ENCODE peak calls at places on chromosomes 4 and X, in five cellular contexts. One of them, this sample, is unnamed.
A peak's percentile ranks its signal among the peaks of the same experiment; 100 is the strongest.

GRCh38 chr4:143514432-143514831 is 930 bp downstream of the SMARCA5 start:
- DNase-seq in endothelial cell of umbilical vein: peak; percentile 74
- DNase-seq in sigmoid colon: peak; percentile 81
- DNase-seq in spleen: peak; percentile 86
- DNase-seq in SK-N-SH: peak; percentile 49
- DNase-seq in this sample: peak; percentile 49

GRCh38 chrX:15497865-15498264 is 2.7 kb upstream of the BMX start:
- DNase-seq in endothelial cell of umbilical vein: peak; percentile 79
- DNase-seq in sigmoid colon: no peak
- DNase-seq in spleen: no peak
- DNase-seq in SK-N-SH: peak; percentile 72
- DNase-seq in this sample: no peak

GRCh38 chr4:91092398-91092955 is 965.3 kb downstream of the CCSER1 start:
- DNase-seq in endothelial cell of umbilical vein: no peak
- DNase-seq in sigmoid colon: no peak
- DNase-seq in spleen: no peak
- DNase-seq in SK-N-SH: no peak
- DNase-seq in this sample: peak; percentile 33

GRCh38 chr4:21452931-21453330 is 495.6 kb downstream of the KCNIP4 start:
- DNase-seq in endothelial cell of umbilical vein: no peak
- DNase-seq in sigmoid colon: no peak
- DNase-seq in spleen: no peak
- DNase-seq in SK-N-SH: no peak
- DNase-seq in this sample: no peak

GRCh38 chrX:48045410-48046311 is 25.8 kb downstream of the ZNF630 start:
- DNase-seq in endothelial cell of umbilical vein: peak; percentile 43
- DNase-seq in sigmoid colon: no peak
- DNase-seq in spleen: no peak
- DNase-seq in SK-N-SH: no peak
- DNase-seq in this sample: no peak

GRCh38 chr4:132227349-132228165 is 921.5 kb upstream of the PCDH10 start:
- DNase-seq in endothelial cell of umbilical vein: peak; percentile 19
- DNase-seq in sigmoid colon: no peak
- DNase-seq in spleen: no peak
- DNase-seq in SK-N-SH: peak; percentile 7
- DNase-seq in this sample: no peak

GRCh38 chrX:153708415-153708814 is 15.8 kb downstream of the BCAP31 start:
- DNase-seq in endothelial cell of umbilical vein: peak; percentile 77
- DNase-seq in sigmoid colon: peak; percentile 89
- DNase-seq in spleen: peak; percentile 81
- DNase-seq in SK-N-SH: peak; percentile 83
- DNase-seq in this sample: peak; percentile 81

GRCh38 chrX:82556588-82556987 is 951.5 kb upstream of the POU3F4 start:
- DNase-seq in endothelial cell of umbilical vein: no peak
- DNase-seq in sigmoid colon: no peak
- DNase-seq in spleen: no peak
- DNase-seq in SK-N-SH: no peak
- DNase-seq in this sample: no peak

GRCh38 chr4:92014060-92014459 is 289.7 kb upstream of the GRID2 start:
- DNase-seq in endothelial cell of umbilical vein: no peak
- DNase-seq in sigmoid colon: no peak
- DNase-seq in spleen: no peak
- DNase-seq in SK-N-SH: no peak
- DNase-seq in this sample: no peak

GRCh38 chr4:2348786-2349185 is 69.7 kb downstream of the ZFYVE28 start:
- DNase-seq in endothelial cell of umbilical vein: no peak
- DNase-seq in sigmoid colon: no peak
- DNase-seq in spleen: no peak
- DNase-seq in SK-N-SH: no peak
- DNase-seq in this sample: no peak

GRCh38 chr4:124879195-124879594 is 166.7 kb upstream of the ANKRD50 start:
- DNase-seq in endothelial cell of umbilical vein: no peak
- DNase-seq in sigmoid colon: no peak
- DNase-seq in spleen: no peak
- DNase-seq in SK-N-SH: no peak
- DNase-seq in this sample: no peak

GRCh38 chrX:115642304-115642703 is 81.3 kb downstream of the PLS3 start:
- DNase-seq in endothelial cell of umbilical vein: no peak
- DNase-seq in sigmoid colon: no peak
- DNase-seq in spleen: no peak
- DNase-seq in SK-N-SH: no peak
- DNase-seq in this sample: no peak

GRCh38 chrX:149865390-149865789 is 15.6 kb upstream of the MAGEA8 start:
- DNase-seq in endothelial cell of umbilical vein: no peak
- DNase-seq in sigmoid colon: no peak
- DNase-seq in spleen: no peak
- DNase-seq in SK-N-SH: no peak
- DNase-seq in this sample: no peak

GRCh38 chrX:27380163-27380845 is 82.8 kb downstream of the PPP4R3C start:
- DNase-seq in endothelial cell of umbilical vein: no peak
- DNase-seq in sigmoid colon: no peak
- DNase-seq in spleen: no peak
- DNase-seq in SK-N-SH: no peak
- DNase-seq in this sample: peak; percentile 13

GRCh38 chr4:122591196-122591595 is 29.7 kb downstream of the IL21 start:
- DNase-seq in endothelial cell of umbilical vein: no peak
- DNase-seq in sigmoid colon: no peak
- DNase-seq in spleen: no peak
- DNase-seq in SK-N-SH: no peak
- DNase-seq in this sample: no peak

GRCh38 chrX:112653017-112653416 is 26.7 kb downstream of the LHFPL1 start:
- DNase-seq in endothelial cell of umbilical vein: no peak
- DNase-seq in sigmoid colon: no peak
- DNase-seq in spleen: no peak
- DNase-seq in SK-N-SH: no peak
- DNase-seq in this sample: no peak

GRCh38 chr4:83851261-83852084 is 315.6 kb downstream of the GPAT3 start:
- DNase-seq in endothelial cell of umbilical vein: no peak
- DNase-seq in sigmoid colon: no peak
- DNase-seq in spleen: no peak
- DNase-seq in SK-N-SH: no peak
- DNase-seq in this sample: no peak

GRCh38 chr4:163701915-163702314 is 207.4 kb downstream of the TMA16 start:
- DNase-seq in endothelial cell of umbilical vein: no peak
- DNase-seq in sigmoid colon: no peak
- DNase-seq in spleen: no peak
- DNase-seq in SK-N-SH: no peak
- DNase-seq in this sample: no peak

GRCh38 chr4:86558799-86559198 is 35.3 kb upstream of the PTPN13 start:
- DNase-seq in endothelial cell of umbilical vein: no peak
- DNase-seq in sigmoid colon: no peak
- DNase-seq in spleen: no peak
- DNase-seq in SK-N-SH: no peak
- DNase-seq in this sample: no peak

GRCh38 chrX:141341341-141341740 is 99.0 kb upstream of the SPANXC start:
- DNase-seq in endothelial cell of umbilical vein: peak; percentile 90
- DNase-seq in sigmoid colon: no peak
- DNase-seq in spleen: no peak
- DNase-seq in SK-N-SH: no peak
- DNase-seq in this sample: no peak

GRCh38 chr4:6992728-6993655 is 50.2 kb upstream of the TADA2B start:
- DNase-seq in endothelial cell of umbilical vein: no peak
- DNase-seq in sigmoid colon: no peak
- DNase-seq in spleen: no peak
- DNase-seq in SK-N-SH: peak; percentile 75
- DNase-seq in this sample: peak; percentile 53

GRCh38 chr4:146643812-146644401 is 5.2 kb downstream of the POU4F2 start:
- DNase-seq in endothelial cell of umbilical vein: peak; percentile 33
- DNase-seq in sigmoid colon: no peak
- DNase-seq in spleen: no peak
- DNase-seq in SK-N-SH: no peak
- DNase-seq in this sample: no peak

GRCh38 chr4:108651068-108651794 is 832 bp downstream of the OSTC start:
- DNase-seq in endothelial cell of umbilical vein: peak; percentile 66
- DNase-seq in sigmoid colon: no peak
- DNase-seq in spleen: no peak
- DNase-seq in SK-N-SH: peak; percentile 22
- DNase-seq in this sample: no peak

GRCh38 chr4:98706200-98706813 is 47.9 kb upstream of the TSPAN5 start:
- DNase-seq in endothelial cell of umbilical vein: no peak
- DNase-seq in sigmoid colon: no peak
- DNase-seq in spleen: no peak
- DNase-seq in SK-N-SH: no peak
- DNase-seq in this sample: no peak

GRCh38 chr4:104591505-104591904 is 96.8 kb upstream of the CXXC4 start:
- DNase-seq in endothelial cell of umbilical vein: no peak
- DNase-seq in sigmoid colon: peak; percentile 69
- DNase-seq in spleen: no peak
- DNase-seq in SK-N-SH: no peak
- DNase-seq in this sample: no peak

GRCh38 chrX:9318213-9318612 is 146.6 kb upstream of the TBL1X start:
- DNase-seq in endothelial cell of umbilical vein: peak; percentile 10
- DNase-seq in sigmoid colon: no peak
- DNase-seq in spleen: no peak
- DNase-seq in SK-N-SH: no peak
- DNase-seq in this sample: no peak

GRCh38 chr4:104352211-104352610 is 142.5 kb downstream of the CXXC4 start:
- DNase-seq in endothelial cell of umbilical vein: no peak
- DNase-seq in sigmoid colon: no peak
- DNase-seq in spleen: no peak
- DNase-seq in SK-N-SH: no peak
- DNase-seq in this sample: no peak

GRCh38 chr4:184897807-184898388 is 72.1 kb upstream of the ACSL1 start:
- DNase-seq in endothelial cell of umbilical vein: no peak
- DNase-seq in sigmoid colon: no peak
- DNase-seq in spleen: no peak
- DNase-seq in SK-N-SH: no peak
- DNase-seq in this sample: no peak

GRCh38 chrX:57930051-57930450 is 19.8 kb upstream of the ZXDA start:
- DNase-seq in endothelial cell of umbilical vein: no peak
- DNase-seq in sigmoid colon: no peak
- DNase-seq in spleen: no peak
- DNase-seq in SK-N-SH: no peak
- DNase-seq in this sample: no peak

GRCh38 chrX:119391279-119391678 is 7.9 kb upstream of the SLC25A43 start:
- DNase-seq in endothelial cell of umbilical vein: peak; percentile 34
- DNase-seq in sigmoid colon: no peak
- DNase-seq in spleen: no peak
- DNase-seq in SK-N-SH: peak; percentile 26
- DNase-seq in this sample: no peak

GRCh38 chr4:10151182-10151581 is 34.6 kb upstream of the WDR1 start:
- DNase-seq in endothelial cell of umbilical vein: no peak
- DNase-seq in sigmoid colon: no peak
- DNase-seq in spleen: no peak
- DNase-seq in SK-N-SH: no peak
- DNase-seq in this sample: no peak

GRCh38 chrX:8653956-8654355 is 78.0 kb downstream of the ANOS1 start:
- DNase-seq in endothelial cell of umbilical vein: no peak
- DNase-seq in sigmoid colon: no peak
- DNase-seq in spleen: no peak
- DNase-seq in SK-N-SH: no peak
- DNase-seq in this sample: no peak

GRCh38 chr4:94721310-94721709 is 36.4 kb upstream of the BMPR1B start:
- DNase-seq in endothelial cell of umbilical vein: no peak
- DNase-seq in sigmoid colon: no peak
- DNase-seq in spleen: no peak
- DNase-seq in SK-N-SH: no peak
- DNase-seq in this sample: no peak

DNA sequence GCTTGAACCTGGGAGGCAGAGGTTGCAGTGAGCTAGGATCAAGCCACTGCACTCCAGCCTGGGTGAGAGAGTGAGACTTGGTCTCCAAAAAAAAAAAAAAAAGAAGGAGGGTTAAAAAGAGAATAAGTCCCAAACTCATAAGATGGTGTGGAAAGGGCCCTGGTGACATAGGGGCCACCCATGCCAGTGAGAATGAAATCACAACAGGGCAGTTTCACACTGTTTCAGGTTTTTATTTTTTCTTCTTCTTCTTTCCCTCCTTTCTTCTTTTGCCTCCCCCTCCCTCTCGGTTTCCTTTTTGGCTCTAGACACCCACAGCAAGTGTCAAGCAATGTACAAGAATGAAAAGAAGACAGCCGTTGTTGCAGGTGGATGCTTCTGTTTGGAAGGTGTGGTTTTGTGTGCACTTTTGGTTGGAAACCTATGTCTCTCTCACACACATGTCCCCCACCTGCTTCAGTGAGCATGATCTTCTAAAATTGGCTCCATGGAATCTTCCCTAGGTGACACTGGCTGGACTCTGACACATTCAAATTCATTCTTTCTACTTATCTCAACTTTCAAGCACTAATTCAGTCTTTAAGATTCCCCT is 14.4 kb upstream of the TLR8 start:
- DNase-seq in endothelial cell of umbilical vein: no peak
- DNase-seq in sigmoid colon: no peak
- DNase-seq in spleen: no peak
- DNase-seq in SK-N-SH: no peak
- DNase-seq in this sample: no peak
- H3K4me1 ChIP-seq in endothelial cell of umbilical vein: peaks cover 2% of the 10 kb centered on the region
- H3K4me1 ChIP-seq in sigmoid colon: no peaks in the 10 kb centered on the region
- H3K4me1 ChIP-seq in spleen: peaks cover 1% of the 10 kb centered on the region
- H3K4me1 ChIP-seq in SK-N-SH: no peaks in the 10 kb centered on the region
- H3K4me1 ChIP-seq in this sample: no peaks in the 10 kb centered on the region

DNA sequence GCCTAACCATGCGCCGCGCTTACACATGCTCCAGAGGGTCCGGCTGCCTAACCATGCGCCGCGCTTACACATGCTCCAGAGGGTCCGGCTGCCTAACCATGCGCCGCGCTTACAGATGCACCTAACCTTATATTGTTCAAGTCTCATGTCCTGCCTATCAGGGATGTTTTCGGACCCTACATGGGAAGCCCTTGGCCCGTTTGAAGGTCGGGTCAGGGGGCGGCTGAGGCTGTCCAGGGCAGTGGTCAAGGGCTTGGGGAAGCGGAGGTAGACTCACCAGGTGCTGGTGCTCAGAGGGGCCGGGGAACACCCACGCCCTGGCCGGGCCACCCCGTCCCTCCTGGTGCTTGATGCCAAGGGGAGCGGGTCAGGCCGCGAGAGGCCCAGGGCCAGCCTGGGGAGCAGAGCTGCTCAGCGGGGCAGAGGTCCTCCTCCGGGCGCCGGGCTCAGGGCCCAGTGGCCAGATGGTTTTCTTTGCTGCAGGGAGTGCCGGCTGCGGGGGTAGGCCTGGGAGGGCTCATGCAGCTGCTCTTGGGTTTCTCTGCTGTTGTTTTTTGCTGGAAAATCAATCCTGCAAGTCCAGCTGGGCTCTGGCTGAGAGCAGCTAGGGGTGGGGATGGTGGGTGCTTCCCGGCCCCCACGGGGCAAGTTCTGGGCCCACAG is 35.4 kb upstream of the SPON2 start:
- DNase-seq in endothelial cell of umbilical vein: no peak
- DNase-seq in sigmoid colon: peak; percentile 90
- DNase-seq in spleen: peak; percentile 78
- DNase-seq in SK-N-SH: peak; percentile 63
- DNase-seq in this sample: peak; percentile 28
- TF ChIP-seq POLR2AphosphoS5 in endothelial cell of umbilical vein: no peak
- TF ChIP-seq POLR2AphosphoS5 in sigmoid colon: no peak
- TF ChIP-seq POLR2AphosphoS5 in spleen: peak; percentile 37
- TF ChIP-seq POLR2AphosphoS5 in SK-N-SH: no peak
- TF ChIP-seq POLR2AphosphoS5 in this sample: no peak

GRCh38 chrX:39990388-39990787 is 107.4 kb downstream of the BCOR start:
- DNase-seq in endothelial cell of umbilical vein: no peak
- DNase-seq in sigmoid colon: no peak
- DNase-seq in spleen: no peak
- DNase-seq in SK-N-SH: no peak
- DNase-seq in this sample: no peak
- H3K4me1 ChIP-seq in endothelial cell of umbilical vein: no peaks in the 10 kb centered on the region
- H3K4me1 ChIP-seq in sigmoid colon: no peaks in the 10 kb centered on the region
- H3K4me1 ChIP-seq in spleen: no peaks in the 10 kb centered on the region
- H3K4me1 ChIP-seq in SK-N-SH: no peaks in the 10 kb centered on the region
- H3K4me1 ChIP-seq in this sample: no peaks in the 10 kb centered on the region

GRCh38 chrX:49191033-49191871 is 5.1 kb upstream of the PRICKLE3 start:
- DNase-seq in endothelial cell of umbilical vein: peak; percentile 99
- DNase-seq in sigmoid colon: peak; percentile 97
- DNase-seq in spleen: peak; percentile 94
- DNase-seq in SK-N-SH: peak; percentile 87
- DNase-seq in this sample: peak; percentile 95
- TF ChIP-seq POLR2AphosphoS5 in endothelial cell of umbilical vein: peak; percentile 78
- TF ChIP-seq POLR2AphosphoS5 in sigmoid colon: peak; percentile 94
- TF ChIP-seq POLR2AphosphoS5 in spleen: peak; percentile 91
- TF ChIP-seq POLR2AphosphoS5 in SK-N-SH: peak; percentile 84
- TF ChIP-seq POLR2AphosphoS5 in this sample: peak; percentile 17

This sample was measured in upper lobe of left lung.